ENCODE peak calls at places on chromosomes 13 and 19, in six cellular contexts. One of them, this sample, is unnamed.

GRCh38 chr13:33497146-33497845 is 211.7 kb upstream of the STARD13 start:
- DNase-seq in uterus: no peak
- DNase-seq in heart right ventricle: no peak
- DNase-seq in dorsolateral prefrontal cortex: no peak
- DNase-seq in tibial nerve: no peak
- DNase-seq in GM23338: no peak
- DNase-seq in this sample: peak

GRCh38 chr19:46513461-46514236 is 18.0 kb upstream of the PNMA8B start:
- DNase-seq in dorsolateral prefrontal cortex: peak
- DNase-seq in GM23338: peak
- DNase-seq in heart right ventricle: peak
- DNase-seq in uterus: peak
- DNase-seq in tibial nerve: peak
- DNase-seq in this sample: peak

GRCh38 chr19:55383789-55384575 is at the start of gene TMEM238:
- DNase-seq in uterus: peak
- DNase-seq in tibial nerve: no peak
- DNase-seq in heart right ventricle: peak
- DNase-seq in GM23338: peak
- DNase-seq in dorsolateral prefrontal cortex: no peak
- DNase-seq in this sample: peak

GRCh38 chr13:111658150-111659100 is 338.0 kb downstream of the TEX29 start:
- DNase-seq in tibial nerve: no peak
- DNase-seq in heart right ventricle: no peak
- DNase-seq in uterus: no peak
- DNase-seq in dorsolateral prefrontal cortex: peak
- DNase-seq in GM23338: peak
- DNase-seq in this sample: no peak

GRCh38 chr19:32201211-32201610 is 144.2 kb upstream of the ZNF507 start:
- DNase-seq in dorsolateral prefrontal cortex: no peak
- DNase-seq in uterus: no peak
- DNase-seq in heart right ventricle: no peak
- DNase-seq in GM23338: no peak
- DNase-seq in tibial nerve: no peak
- DNase-seq in this sample: no peak

GRCh38 chr19:8355631-8356402 is 8.1 kb upstream of the ANGPTL4 start:
- DNase-seq in GM23338: no peak
- DNase-seq in tibial nerve: no peak
- DNase-seq in uterus: peak
- DNase-seq in heart right ventricle: no peak
- DNase-seq in dorsolateral prefrontal cortex: no peak
- DNase-seq in this sample: peak

GRCh38 chr19:13430790-13431582 is 75.3 kb downstream of the CACNA1A start:
- DNase-seq in dorsolateral prefrontal cortex: peak
- DNase-seq in GM23338: peak
- DNase-seq in tibial nerve: no peak
- DNase-seq in uterus: no peak
- DNase-seq in heart right ventricle: peak
- DNase-seq in this sample: peak

GRCh38 chr13:111289251-111289650 is 31.2 kb upstream of the TEX29 start:
- DNase-seq in uterus: no peak
- DNase-seq in dorsolateral prefrontal cortex: no peak
- DNase-seq in GM23338: no peak
- DNase-seq in tibial nerve: no peak
- DNase-seq in heart right ventricle: no peak
- DNase-seq in this sample: no peak

GRCh38 chr13:74669149-74669548 is 534.9 kb upstream of the KLF12 start:
- DNase-seq in tibial nerve: no peak
- DNase-seq in uterus: no peak
- DNase-seq in dorsolateral prefrontal cortex: no peak
- DNase-seq in heart right ventricle: no peak
- DNase-seq in GM23338: peak
- DNase-seq in this sample: no peak

GRCh38 chr13:23618341-23618740 is 48.1 kb downstream of the TNFRSF19 start:
- DNase-seq in tibial nerve: no peak
- DNase-seq in uterus: no peak
- DNase-seq in dorsolateral prefrontal cortex: no peak
- DNase-seq in GM23338: peak
- DNase-seq in heart right ventricle: no peak
- DNase-seq in this sample: peak

GRCh38 chr13:25846227-25846984 is 205.4 kb downstream of the SHISA2 start:
- DNase-seq in tibial nerve: no peak
- DNase-seq in uterus: no peak
- DNase-seq in heart right ventricle: no peak
- DNase-seq in dorsolateral prefrontal cortex: no peak
- DNase-seq in GM23338: no peak
- DNase-seq in this sample: peak

DNA sequence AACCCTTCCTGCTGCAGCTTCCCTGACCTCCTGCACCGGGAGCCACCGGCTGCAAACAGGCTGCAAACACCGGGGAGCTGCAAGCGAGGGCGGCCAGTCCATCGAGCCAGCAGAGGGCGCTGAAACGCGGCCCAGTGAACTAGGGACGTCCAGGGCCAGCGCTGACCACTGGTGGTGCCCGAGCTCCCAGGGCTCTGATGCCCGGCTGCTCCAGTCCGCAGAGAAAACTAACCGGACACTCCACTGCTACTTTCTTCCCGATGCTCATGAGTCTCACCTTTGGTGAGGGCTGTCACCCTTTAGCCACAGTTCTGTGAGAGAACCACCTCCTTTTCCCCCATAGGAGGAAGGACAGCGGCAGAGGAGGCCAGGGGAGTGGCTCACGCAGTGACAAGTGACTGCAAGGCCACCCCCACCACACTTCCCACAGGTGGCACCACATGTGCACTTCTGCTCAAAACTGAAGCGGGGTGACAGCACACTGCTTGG is 82.8 kb upstream of the MTIF3 start:
- DNase-seq in dorsolateral prefrontal cortex: peak
- DNase-seq in GM23338: peak
- DNase-seq in heart right ventricle: peak
- DNase-seq in uterus: peak
- DNase-seq in tibial nerve: peak
- DNase-seq in this sample: peak
- H3K4me3 ChIP-seq in dorsolateral prefrontal cortex: peak
- H3K4me3 ChIP-seq in GM23338: no peak
- H3K4me3 ChIP-seq in heart right ventricle: peak
- H3K4me3 ChIP-seq in uterus: no peak
- H3K4me3 ChIP-seq in tibial nerve: no peak
- H3K4me3 ChIP-seq in this sample: no peak

DNA sequence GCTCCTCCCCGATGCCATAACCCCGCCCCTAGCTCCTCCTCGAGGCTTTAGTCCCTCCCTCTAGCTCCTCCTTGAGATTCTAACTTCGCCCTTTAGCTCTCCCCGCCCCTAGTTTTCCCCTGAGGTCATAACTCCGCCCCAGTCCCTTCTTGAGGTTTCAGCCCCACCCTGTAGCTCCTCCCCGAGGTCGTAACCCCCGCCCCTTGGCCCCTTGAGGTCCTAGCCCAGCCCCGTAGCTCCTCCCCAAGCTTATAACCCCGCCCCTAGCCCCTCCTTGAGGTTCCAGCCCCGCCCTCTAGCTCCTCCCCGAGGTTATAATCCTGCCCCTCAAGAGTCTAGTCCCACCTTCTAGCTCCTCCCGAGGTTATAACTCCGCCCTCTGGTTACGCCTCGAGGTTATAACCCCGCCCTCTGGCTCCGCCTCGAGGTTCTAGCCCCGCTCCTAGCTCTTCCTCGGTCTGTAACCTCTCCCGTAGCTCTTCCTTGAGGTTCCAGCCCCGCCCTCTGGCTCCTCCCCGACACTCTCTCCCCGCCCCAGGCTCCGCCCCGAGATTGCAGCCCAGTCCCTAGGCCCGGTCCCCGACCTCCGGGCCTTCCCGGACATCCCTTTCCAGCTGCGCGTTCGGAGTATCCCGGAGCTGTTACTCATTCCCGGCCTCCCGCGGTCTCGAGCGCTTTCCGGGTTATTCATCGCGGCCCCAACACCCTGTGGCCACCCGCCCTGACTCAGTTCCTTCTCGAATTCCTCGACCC is 1.4 kb downstream of the PLAUR start:
- DNase-seq in heart right ventricle: peak
- DNase-seq in dorsolateral prefrontal cortex: peak
- DNase-seq in uterus: peak
- DNase-seq in GM23338: peak
- DNase-seq in tibial nerve: peak
- DNase-seq in this sample: peak
- H3K4me3 ChIP-seq in heart right ventricle: peak
- H3K4me3 ChIP-seq in dorsolateral prefrontal cortex: peak
- H3K4me3 ChIP-seq in uterus: peak
- H3K4me3 ChIP-seq in GM23338: peak
- H3K4me3 ChIP-seq in tibial nerve: peak
- H3K4me3 ChIP-seq in this sample: peak

GRCh38 chr13:38993381-38993780 is 2.8 kb upstream of the STOML3 start:
- DNase-seq in dorsolateral prefrontal cortex: no peak
- DNase-seq in uterus: no peak
- DNase-seq in GM23338: no peak
- DNase-seq in heart right ventricle: no peak
- DNase-seq in tibial nerve: no peak
- DNase-seq in this sample: no peak

DNA sequence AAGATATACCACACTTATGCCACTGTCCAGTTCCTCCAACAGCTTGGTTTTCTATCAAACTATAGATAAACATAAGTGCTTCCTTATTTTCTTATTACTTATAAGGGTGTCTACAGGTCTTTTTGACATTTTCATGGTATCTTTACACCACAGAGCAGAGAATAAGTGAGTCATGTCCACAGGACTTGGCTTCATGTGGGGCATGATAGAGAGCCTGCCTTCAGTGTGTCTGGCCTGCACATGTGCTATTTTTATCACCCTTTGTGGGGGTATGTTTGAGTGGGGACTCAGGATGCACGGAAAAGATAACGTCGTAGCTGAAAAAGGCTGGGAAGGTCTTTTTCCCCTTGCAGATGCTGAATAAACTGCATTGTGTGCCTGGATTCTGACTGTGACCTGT is 8.1 kb upstream of the STOML3 start:
- DNase-seq in GM23338: no peak
- DNase-seq in heart right ventricle: no peak
- DNase-seq in uterus: no peak
- DNase-seq in tibial nerve: no peak
- DNase-seq in dorsolateral prefrontal cortex: no peak
- DNase-seq in this sample: no peak
- H3K4me3 ChIP-seq in GM23338: no peak
- H3K4me3 ChIP-seq in heart right ventricle: no peak
- H3K4me3 ChIP-seq in uterus: no peak
- H3K4me3 ChIP-seq in tibial nerve: no peak
- H3K4me3 ChIP-seq in dorsolateral prefrontal cortex: no peak
- H3K4me3 ChIP-seq in this sample: no peak

GRCh38 chr13:99419591-99420243 is 81.6 kb upstream of the TM9SF2 start:
- DNase-seq in tibial nerve: no peak
- DNase-seq in heart right ventricle: no peak
- DNase-seq in GM23338: no peak
- DNase-seq in dorsolateral prefrontal cortex: no peak
- DNase-seq in uterus: no peak
- DNase-seq in this sample: no peak
- H3K4me3 ChIP-seq in tibial nerve: no peak
- H3K4me3 ChIP-seq in heart right ventricle: no peak
- H3K4me3 ChIP-seq in GM23338: no peak
- H3K4me3 ChIP-seq in dorsolateral prefrontal cortex: no peak
- H3K4me3 ChIP-seq in uterus: no peak
- H3K4me3 ChIP-seq in this sample: no peak

GRCh38 chr19:39943586-39943985 is 9.2 kb upstream of the FCGBP start:
- DNase-seq in heart right ventricle: no peak
- DNase-seq in tibial nerve: no peak
- DNase-seq in dorsolateral prefrontal cortex: no peak
- DNase-seq in GM23338: no peak
- DNase-seq in uterus: no peak
- DNase-seq in this sample: no peak

GRCh38 chr19:39941615-39942507 is 7.4 kb upstream of the FCGBP start:
- DNase-seq in GM23338: no peak
- DNase-seq in dorsolateral prefrontal cortex: no peak
- DNase-seq in heart right ventricle: no peak
- DNase-seq in uterus: no peak
- DNase-seq in tibial nerve: no peak
- DNase-seq in this sample: peak

GRCh38 chr19:39937792-39938191 is 3.4 kb upstream of the FCGBP start:
- DNase-seq in uterus: no peak
- DNase-seq in heart right ventricle: no peak
- DNase-seq in dorsolateral prefrontal cortex: no peak
- DNase-seq in GM23338: no peak
- DNase-seq in tibial nerve: no peak
- DNase-seq in this sample: no peak

GRCh38 chr19:39940221-39940833 is 5.9 kb upstream of the FCGBP start:
- DNase-seq in tibial nerve: no peak
- DNase-seq in dorsolateral prefrontal cortex: no peak
- DNase-seq in GM23338: no peak
- DNase-seq in heart right ventricle: no peak
- DNase-seq in uterus: no peak
- DNase-seq in this sample: no peak

DNA sequence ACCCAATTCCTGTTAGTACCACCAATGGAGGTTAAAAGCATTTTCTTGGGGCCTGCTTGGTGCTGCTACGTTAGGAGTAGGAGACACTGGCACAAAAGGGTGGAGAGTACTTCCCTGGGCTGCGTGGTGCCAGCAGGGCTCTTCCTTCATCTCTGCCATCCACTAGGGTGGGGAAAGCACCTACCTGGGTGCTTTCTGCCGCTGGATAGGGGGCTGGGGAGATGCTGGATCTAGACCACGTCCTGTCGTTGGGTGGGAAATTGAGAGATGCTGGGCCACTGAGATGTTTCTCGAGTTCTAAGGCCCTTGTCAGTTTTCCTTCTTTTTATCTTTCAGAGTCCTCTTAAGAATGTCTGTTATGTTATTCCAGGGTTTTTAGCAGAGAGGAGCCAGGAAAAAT is 6.7 kb upstream of the FCGBP start:
- DNase-seq in tibial nerve: no peak
- DNase-seq in dorsolateral prefrontal cortex: no peak
- DNase-seq in GM23338: no peak
- DNase-seq in uterus: no peak
- DNase-seq in heart right ventricle: no peak
- DNase-seq in this sample: no peak
- H3K4me3 ChIP-seq in tibial nerve: no peak
- H3K4me3 ChIP-seq in dorsolateral prefrontal cortex: no peak
- H3K4me3 ChIP-seq in GM23338: no peak
- H3K4me3 ChIP-seq in uterus: no peak
- H3K4me3 ChIP-seq in heart right ventricle: peak
- H3K4me3 ChIP-seq in this sample: no peak